ENCODE peak calls at places on chromosomes 12 and 14, in eight cellular contexts. B is MM.1S; E is naive thymus-derived CD4-positive, alpha-beta T cell; M is fibroblast of the aortic adventitia; O is endothelial cell of umbilical vein; C is hepatocyte; R is heart left ventricle; N is tibial nerve. Y is an unnamed sample.
A peak's percentile ranks its signal among the peaks of the same experiment; 100 is the strongest.

GRCh38 chr14:84404246-84404645 is 1125.7 kb upstream of the FLRT2 start:
- DNase-seq in B (no peak), E (no peak), M (no peak), O (no peak), C (no peak), R (no peak), N (no peak), Y (no peak)

GRCh38 chr12:55847033-55847432 is 4.3 kb upstream of the MMP19 start:
- DNase-seq in B (no peak), E (no peak), M (peak; percentile 67), O (peak; percentile 25), C (no peak), R (no peak), N (no peak), Y (no peak)

GRCh38 chr12:65881348-65881961 is 57.2 kb downstream of the HMGA2 start:
- DNase-seq in B (no peak), E (no peak), M (peak; percentile 77), O (no peak), C (peak; percentile 36), R (peak; percentile 53), N (peak; percentile 51), Y (no peak)

GRCh38 chr12:6278439-6279255 is 31.8 kb upstream of the PLEKHG6 start:
- DNase-seq in B (peak; percentile 75), E (peak; percentile 96), M (peak; percentile 76), O (peak; percentile 83), C (peak; percentile 97), R (peak; percentile 89), N (peak; percentile 73), Y (peak; percentile 25)

GRCh38 chr14:20873370-20874177 is 17.6 kb upstream of the RNASE3 start:
- DNase-seq in B (peak; percentile 54), E (peak; percentile 76), M (peak; percentile 72), O (peak; percentile 73), C (peak; percentile 85), R (peak; percentile 90), N (peak; percentile 80), Y (peak; percentile 73)

GRCh38 chr14:64723691-64724577 is 19.7 kb downstream of the PLEKHG3 start:
- DNase-seq in B (no peak), E (no peak), M (no peak), O (no peak), C (peak; percentile 77), R (no peak), N (no peak), Y (no peak)

GRCh38 chr14:60723218-60724079 is 702 bp downstream of the SIX4 start:
- DNase-seq in B (peak; percentile 16), E (peak; percentile 40), M (peak; percentile 55), O (peak; percentile 66), C (peak; percentile 65), R (peak; percentile 33), N (no peak), Y (no peak)

GRCh38 chr12:92431146-92431545 is 271.6 kb upstream of the PLEKHG7 start:
- DNase-seq in B (no peak), E (no peak), M (no peak), O (no peak), C (no peak), R (peak; percentile 28), N (no peak), Y (peak; percentile 46)

GRCh38 chr12:107444771-107445170 is 240.8 kb upstream of the PWP1 start:
- DNase-seq in B (no peak), E (no peak), M (no peak), O (no peak), C (no peak), R (no peak), N (no peak), Y (no peak)

GRCh38 chr12:65868133-65868705 is 43.9 kb downstream of the HMGA2 start:
- DNase-seq in B (no peak), E (no peak), M (peak; percentile 94), O (peak; percentile 59), C (peak; percentile 28), R (no peak), N (no peak), Y (no peak)

GRCh38 chr12:80178846-80179245 is 79.5 kb downstream of the OTOGL start:
- DNase-seq in B (peak; percentile 87), E (no peak), M (no peak), O (no peak), C (no peak), R (no peak), N (no peak), Y (no peak)

GRCh38 chr12:89824822-89825221 is 116.2 kb upstream of the ATP2B1 start:
- DNase-seq in B (no peak), E (no peak), M (no peak), O (no peak), C (no peak), R (no peak), N (no peak), Y (no peak)

GRCh38 chr14:36515105-36515593 is 4.9 kb downstream of the NKX2-1 start:
- DNase-seq in B (no peak), E (no peak), M (no peak), O (no peak), C (no peak), R (no peak), N (no peak), Y (no peak)

GRCh38 chr14:68522510-68523325 is 270.1 kb downstream of the ZFP36L1 start:
- DNase-seq in B (no peak), E (no peak), M (peak; percentile 97), O (no peak), C (no peak), R (no peak), N (no peak), Y (no peak)

GRCh38 chr12:112822056-112822455 is 30.5 kb downstream of the RPH3A start:
- DNase-seq in B (no peak), E (no peak), M (no peak), O (no peak), C (no peak), R (no peak), N (no peak), Y (no peak)

GRCh38 chr12:56142184-56142784 is 10.1 kb upstream of the MYL6B start:
- DNase-seq in B (no peak), E (no peak), M (no peak), O (no peak), C (no peak), R (no peak), N (no peak), Y (no peak)

GRCh38 chr12:105083551-105084105 is 630 bp downstream of the ALDH1L2 start:
- DNase-seq in B (peak; percentile 51), E (no peak), M (peak; percentile 82), O (peak; percentile 28), C (peak; percentile 57), R (peak; percentile 71), N (peak; percentile 63), Y (no peak)

GRCh38 chr12:47884501-47884900 is 20.3 kb downstream of the VDR start:
- DNase-seq in B (no peak), E (no peak), M (no peak), O (no peak), C (no peak), R (no peak), N (no peak), Y (no peak)

GRCh38 chr12:119363490-119363889 is 29.0 kb downstream of the CCDC60 start:
- DNase-seq in B (no peak), E (no peak), M (no peak), O (no peak), C (no peak), R (no peak), N (no peak), Y (no peak)

GRCh38 chr12:68890701-68891113 is 42.3 kb downstream of the CPM start:
- DNase-seq in B (no peak), E (no peak), M (no peak), O (no peak), C (no peak), R (peak; percentile 33), N (no peak), Y (no peak)

GRCh38 chr14:75877292-75877691 is 104.5 kb downstream of the TGFB3 start:
- DNase-seq in B (no peak), E (no peak), M (peak; percentile 99), O (no peak), C (no peak), R (peak; percentile 46), N (no peak), Y (peak; percentile 60)

GRCh38 chr14:95787941-95788340 is 74.0 kb upstream of the TCL1A start:
- DNase-seq in B (no peak), E (no peak), M (no peak), O (no peak), C (no peak), R (no peak), N (no peak), Y (no peak)

GRCh38 chr14:73049428-73049827 is 8.9 kb upstream of the RBM25 start:
- DNase-seq in B (no peak), E (no peak), M (no peak), O (no peak), C (no peak), R (no peak), N (no peak), Y (no peak)

DNA sequence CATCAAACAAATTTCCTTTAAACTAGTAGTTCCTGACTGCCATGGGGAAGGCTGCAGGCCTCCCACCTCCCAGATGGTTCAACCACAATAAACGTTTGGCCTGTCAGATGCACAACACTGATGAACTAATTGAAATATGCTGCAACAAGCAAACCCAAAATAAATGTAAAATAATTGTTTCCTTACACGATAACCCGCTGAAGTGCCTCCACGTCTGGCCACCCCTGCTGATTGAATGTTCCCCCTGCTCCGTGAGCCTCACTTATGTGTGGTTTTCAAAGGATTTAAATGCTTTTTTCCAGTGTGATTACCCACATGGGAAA is 8.4 kb downstream of the PITPNM2 start:
- DNase-seq in B (no peak), E (no peak), M (no peak), O (no peak), C (no peak), R (no peak), N (no peak), Y (no peak)
- H3K4me3 ChIP-seq in B (no peak overlapping the region), E (no peak overlapping the region), M (no peak overlapping the region), O (no peak overlapping the region), C (no peak overlapping the region), R (no peak overlapping the region), N (no peak overlapping the region), Y (no peak overlapping the region)

GRCh38 chr14:103074699-103075341 is 9.2 kb upstream of the LBHD2 start:
- DNase-seq in B (no peak), E (no peak), M (peak; percentile 36), O (no peak), C (peak; percentile 75), R (peak; percentile 90), N (peak; percentile 34), Y (no peak)
- H3K4me3 ChIP-seq in B (no peak overlapping the region), E (peak overlapping the region; percentile 47), M (peak overlapping the region; percentile 59), O (peak overlapping the region; percentile 34), C (peak overlapping the region; percentile 1), R (peak overlapping the region; percentile 57), N (peak overlapping the region; percentile 56), Y (no peak overlapping the region)

GRCh38 chr12:53985358-53985899 is 483 bp downstream of the HOXC10 start:
- DNase-seq in B (no peak), E (no peak), M (no peak), O (peak; percentile 20), C (no peak), R (peak; percentile 9), N (no peak), Y (no peak)
- H3K4me3 ChIP-seq in B (no peak overlapping the region), E (no peak overlapping the region), M (peak overlapping the region; percentile 35), O (no peak overlapping the region), C (no peak overlapping the region), R (no peak overlapping the region), N (peak overlapping the region; percentile 66), Y (peak overlapping the region; percentile 50)

DNA sequence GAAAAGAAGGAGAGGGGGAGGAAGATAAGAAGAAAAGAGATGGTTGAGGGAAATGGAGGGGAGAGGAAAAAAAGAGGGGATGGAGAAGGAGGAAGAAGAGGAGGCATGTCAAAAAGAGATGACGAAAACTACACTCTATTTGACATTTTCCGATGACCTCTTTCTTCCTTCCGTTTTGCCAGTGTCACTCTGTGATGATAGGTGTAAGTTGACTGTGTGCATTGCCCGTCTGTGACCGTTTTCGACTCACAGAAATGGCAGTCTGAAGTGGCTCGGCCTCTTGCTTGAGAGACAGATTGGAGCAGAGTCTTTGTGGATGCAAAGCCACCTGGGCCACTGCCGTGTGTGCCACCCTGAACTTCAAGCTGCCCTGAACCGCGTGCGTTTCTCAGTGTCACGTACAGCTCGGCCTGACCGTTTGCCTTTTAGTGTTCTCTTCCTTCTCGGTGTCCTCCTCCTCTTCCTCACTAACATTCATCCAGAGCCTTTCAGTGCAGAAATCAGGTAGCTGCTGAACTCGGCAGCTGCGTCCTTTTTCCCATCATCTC is 32.7 kb downstream of the ELK3 start:
- DNase-seq in B (no peak), E (no peak), M (no peak), O (no peak), C (no peak), R (no peak), N (no peak), Y (no peak)
- H3K4me3 ChIP-seq in B (no peak overlapping the region), E (no peak overlapping the region), M (no peak overlapping the region), O (no peak overlapping the region), C (no peak overlapping the region), R (no peak overlapping the region), N (no peak overlapping the region), Y (no peak overlapping the region)